ENCODE peak calls at places on chromosomes 4 and X, in eight cellular contexts. One of them, this sample, is unnamed.

GRCh38 chr4:159220353-159220752 is 117.5 kb downstream of the RAPGEF2 start:
- DNase-seq in ovary: no peak
- DNase-seq in CD8-positive, alpha-beta memory T cell: no peak
- DNase-seq in tibial artery: no peak
- DNase-seq in CD8-positive, alpha-beta T cell: no peak
- DNase-seq in cardiac muscle cell: peak
- DNase-seq in mammary epithelial cell: no peak
- DNase-seq in uterus: no peak
- DNase-seq in this sample: no peak

GRCh38 chr4:26030780-26031179 is 116.8 kb downstream of the SMIM20 start:
- DNase-seq in ovary: no peak
- DNase-seq in CD8-positive, alpha-beta T cell: no peak
- DNase-seq in cardiac muscle cell: no peak
- DNase-seq in tibial artery: no peak
- DNase-seq in mammary epithelial cell: no peak
- DNase-seq in CD8-positive, alpha-beta memory T cell: no peak
- DNase-seq in uterus: no peak
- DNase-seq in this sample: no peak

GRCh38 chr4:93791570-93792195 is 36.9 kb upstream of the ATOH1 start:
- DNase-seq in CD8-positive, alpha-beta memory T cell: no peak
- DNase-seq in cardiac muscle cell: peak
- DNase-seq in mammary epithelial cell: peak
- DNase-seq in CD8-positive, alpha-beta T cell: no peak
- DNase-seq in uterus: no peak
- DNase-seq in tibial artery: peak
- DNase-seq in ovary: peak
- DNase-seq in this sample: peak

GRCh38 chr4:113540859-113541258 is 220.7 kb downstream of the CAMK2D start:
- DNase-seq in mammary epithelial cell: peak
- DNase-seq in cardiac muscle cell: peak
- DNase-seq in CD8-positive, alpha-beta memory T cell: no peak
- DNase-seq in CD8-positive, alpha-beta T cell: no peak
- DNase-seq in uterus: no peak
- DNase-seq in ovary: no peak
- DNase-seq in tibial artery: no peak
- DNase-seq in this sample: no peak

GRCh38 chr4:140243345-140243753 is 89.4 kb upstream of the MAML3 start:
- DNase-seq in CD8-positive, alpha-beta T cell: no peak
- DNase-seq in cardiac muscle cell: no peak
- DNase-seq in ovary: no peak
- DNase-seq in mammary epithelial cell: no peak
- DNase-seq in tibial artery: no peak
- DNase-seq in CD8-positive, alpha-beta memory T cell: no peak
- DNase-seq in uterus: peak
- DNase-seq in this sample: no peak

GRCh38 chr4:152594981-152595916 is 59.4 kb upstream of the FBXW7 start:
- DNase-seq in CD8-positive, alpha-beta T cell: no peak
- DNase-seq in tibial artery: no peak
- DNase-seq in CD8-positive, alpha-beta memory T cell: no peak
- DNase-seq in cardiac muscle cell: no peak
- DNase-seq in ovary: no peak
- DNase-seq in uterus: no peak
- DNase-seq in mammary epithelial cell: peak
- DNase-seq in this sample: peak

GRCh38 chr4:123826896-123827295 is 430.3 kb downstream of the SPRY1 start:
- DNase-seq in CD8-positive, alpha-beta memory T cell: no peak
- DNase-seq in CD8-positive, alpha-beta T cell: no peak
- DNase-seq in cardiac muscle cell: peak
- DNase-seq in uterus: no peak
- DNase-seq in mammary epithelial cell: peak
- DNase-seq in tibial artery: no peak
- DNase-seq in ovary: no peak
- DNase-seq in this sample: peak

GRCh38 chr4:126888968-126889367 is 743.8 kb upstream of the INTU start:
- DNase-seq in ovary: no peak
- DNase-seq in cardiac muscle cell: no peak
- DNase-seq in tibial artery: no peak
- DNase-seq in uterus: no peak
- DNase-seq in CD8-positive, alpha-beta memory T cell: no peak
- DNase-seq in mammary epithelial cell: peak
- DNase-seq in CD8-positive, alpha-beta T cell: no peak
- DNase-seq in this sample: peak

GRCh38 chr4:146415829-146416228 is 105.9 kb downstream of the SLC10A7 start:
- DNase-seq in CD8-positive, alpha-beta memory T cell: no peak
- DNase-seq in mammary epithelial cell: no peak
- DNase-seq in cardiac muscle cell: no peak
- DNase-seq in ovary: no peak
- DNase-seq in tibial artery: no peak
- DNase-seq in uterus: no peak
- DNase-seq in CD8-positive, alpha-beta T cell: no peak
- DNase-seq in this sample: no peak

GRCh38 chrX:137742846-137743245 is 176.9 kb downstream of the ZIC3 start:
- DNase-seq in tibial artery: no peak
- DNase-seq in cardiac muscle cell: no peak
- DNase-seq in CD8-positive, alpha-beta memory T cell: no peak
- DNase-seq in CD8-positive, alpha-beta T cell: no peak
- DNase-seq in mammary epithelial cell: no peak
- DNase-seq in uterus: no peak
- DNase-seq in ovary: no peak
- DNase-seq in this sample: no peak

GRCh38 chr4:2251795-2252529 is 9.9 kb downstream of the MXD4 start:
- DNase-seq in CD8-positive, alpha-beta T cell: no peak
- DNase-seq in ovary: peak
- DNase-seq in tibial artery: peak
- DNase-seq in mammary epithelial cell: no peak
- DNase-seq in cardiac muscle cell: no peak
- DNase-seq in CD8-positive, alpha-beta memory T cell: no peak
- DNase-seq in uterus: no peak
- DNase-seq in this sample: no peak

GRCh38 chr4:76655566-76656479 is 220.8 kb downstream of the SHROOM3 start:
- DNase-seq in cardiac muscle cell: no peak
- DNase-seq in CD8-positive, alpha-beta memory T cell: no peak
- DNase-seq in CD8-positive, alpha-beta T cell: no peak
- DNase-seq in ovary: no peak
- DNase-seq in mammary epithelial cell: no peak
- DNase-seq in tibial artery: no peak
- DNase-seq in uterus: no peak
- DNase-seq in this sample: no peak

GRCh38 chrX:47529548-47529947 is 31.5 kb upstream of the ARAF start:
- DNase-seq in CD8-positive, alpha-beta memory T cell: no peak
- DNase-seq in CD8-positive, alpha-beta T cell: no peak
- DNase-seq in tibial artery: no peak
- DNase-seq in cardiac muscle cell: no peak
- DNase-seq in ovary: no peak
- DNase-seq in uterus: no peak
- DNase-seq in mammary epithelial cell: no peak
- DNase-seq in this sample: no peak

GRCh38 chr4:39104255-39104654 is 42.2 kb downstream of the KLHL5 start:
- DNase-seq in CD8-positive, alpha-beta memory T cell: no peak
- DNase-seq in ovary: no peak
- DNase-seq in tibial artery: no peak
- DNase-seq in cardiac muscle cell: no peak
- DNase-seq in CD8-positive, alpha-beta T cell: no peak
- DNase-seq in uterus: no peak
- DNase-seq in mammary epithelial cell: no peak
- DNase-seq in this sample: no peak

GRCh38 chr4:156303708-156304107 is 350.0 kb upstream of the CTSO start:
- DNase-seq in CD8-positive, alpha-beta T cell: no peak
- DNase-seq in CD8-positive, alpha-beta memory T cell: no peak
- DNase-seq in cardiac muscle cell: no peak
- DNase-seq in mammary epithelial cell: no peak
- DNase-seq in uterus: no peak
- DNase-seq in tibial artery: no peak
- DNase-seq in ovary: no peak
- DNase-seq in this sample: no peak

DNA sequence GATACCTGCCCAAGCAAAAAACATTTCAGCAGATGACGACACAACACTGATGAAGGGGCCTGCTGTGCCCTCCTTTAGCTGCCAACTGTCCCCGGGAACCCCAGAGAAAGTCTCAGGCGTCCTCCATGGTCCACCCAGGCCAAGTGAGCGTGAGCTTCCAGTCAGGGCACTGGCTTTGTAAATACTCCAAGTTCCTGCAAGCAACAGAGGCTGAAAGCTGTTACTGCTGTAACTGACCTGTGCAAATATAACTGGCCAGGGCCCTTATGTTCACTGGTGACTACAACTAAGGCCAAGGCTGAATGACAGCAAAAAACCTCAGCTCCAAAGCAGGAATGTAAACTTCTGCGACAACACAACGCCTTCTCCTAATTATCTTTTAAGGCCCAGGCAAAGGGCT is 8.2 kb downstream of the WDR1 start:
- DNase-seq in uterus: no peak
- DNase-seq in mammary epithelial cell: no peak
- DNase-seq in CD8-positive, alpha-beta memory T cell: no peak
- DNase-seq in tibial artery: no peak
- DNase-seq in CD8-positive, alpha-beta T cell: no peak
- DNase-seq in cardiac muscle cell: no peak
- DNase-seq in ovary: no peak
- DNase-seq in this sample: no peak
- H3K4me3 ChIP-seq in uterus: no peak
- H3K4me3 ChIP-seq in mammary epithelial cell: no peak
- H3K4me3 ChIP-seq in CD8-positive, alpha-beta memory T cell: no peak
- H3K4me3 ChIP-seq in tibial artery: peak
- H3K4me3 ChIP-seq in CD8-positive, alpha-beta T cell: no peak
- H3K4me3 ChIP-seq in cardiac muscle cell: no peak
- H3K4me3 ChIP-seq in ovary: no peak
- H3K4me3 ChIP-seq in this sample: no peak

DNA sequence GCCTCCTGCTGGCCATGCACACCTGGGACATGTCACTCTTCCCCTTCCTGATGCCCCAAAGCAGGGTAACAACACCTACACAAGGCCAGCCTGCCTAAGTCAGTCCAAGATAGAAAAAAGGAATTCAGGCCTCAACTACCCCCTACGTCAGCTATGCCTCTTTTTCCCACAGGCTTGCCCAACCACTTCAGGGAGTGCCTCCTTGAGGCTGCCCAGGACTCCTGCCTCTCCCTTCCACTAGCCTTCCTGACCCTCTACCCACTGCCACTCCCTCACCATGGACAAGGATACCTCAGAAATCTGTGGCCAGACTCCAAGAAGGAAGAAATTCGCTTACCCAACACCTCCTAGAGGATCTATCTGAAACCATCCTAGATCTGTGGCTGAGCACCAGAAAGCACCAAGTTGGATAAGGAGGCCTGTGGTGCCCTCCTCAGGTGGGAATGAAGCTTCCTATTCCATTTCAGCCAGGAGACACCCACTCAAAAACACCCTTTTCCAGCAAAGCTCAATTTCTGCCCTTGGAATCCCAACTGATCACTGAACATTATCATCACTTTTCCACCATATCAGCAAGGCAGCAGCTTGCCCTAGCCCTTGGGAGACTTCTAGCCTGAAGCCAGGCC is 1.8 kb downstream of the KDM5C start:
- DNase-seq in mammary epithelial cell: peak
- DNase-seq in CD8-positive, alpha-beta T cell: no peak
- DNase-seq in uterus: no peak
- DNase-seq in ovary: no peak
- DNase-seq in CD8-positive, alpha-beta memory T cell: no peak
- DNase-seq in cardiac muscle cell: peak
- DNase-seq in tibial artery: no peak
- DNase-seq in this sample: no peak
- H3K4me3 ChIP-seq in mammary epithelial cell: peak
- H3K4me3 ChIP-seq in CD8-positive, alpha-beta T cell: peak
- H3K4me3 ChIP-seq in uterus: peak
- H3K4me3 ChIP-seq in ovary: peak
- H3K4me3 ChIP-seq in CD8-positive, alpha-beta memory T cell: peak
- H3K4me3 ChIP-seq in cardiac muscle cell: peak
- H3K4me3 ChIP-seq in tibial artery: peak
- H3K4me3 ChIP-seq in this sample: peak

GRCh38 chrX:53319614-53320542 is 38.5 kb upstream of the IQSEC2 start:
- DNase-seq in tibial artery: no peak
- DNase-seq in uterus: no peak
- DNase-seq in cardiac muscle cell: no peak
- DNase-seq in ovary: peak
- DNase-seq in mammary epithelial cell: no peak
- DNase-seq in CD8-positive, alpha-beta T cell: no peak
- DNase-seq in CD8-positive, alpha-beta memory T cell: no peak
- DNase-seq in this sample: no peak
- H3K4me3 ChIP-seq in tibial artery: peak
- H3K4me3 ChIP-seq in uterus: peak
- H3K4me3 ChIP-seq in cardiac muscle cell: peak
- H3K4me3 ChIP-seq in ovary: peak
- H3K4me3 ChIP-seq in mammary epithelial cell: peak
- H3K4me3 ChIP-seq in CD8-positive, alpha-beta T cell: peak
- H3K4me3 ChIP-seq in CD8-positive, alpha-beta memory T cell: peak
- H3K4me3 ChIP-seq in this sample: peak

GRCh38 chrX:71621644-71622346 is 3.5 kb upstream of the CXCR3 start:
- DNase-seq in ovary: no peak
- DNase-seq in cardiac muscle cell: peak
- DNase-seq in CD8-positive, alpha-beta memory T cell: no peak
- DNase-seq in CD8-positive, alpha-beta T cell: no peak
- DNase-seq in tibial artery: peak
- DNase-seq in mammary epithelial cell: no peak
- DNase-seq in uterus: no peak
- DNase-seq in this sample: no peak

GRCh38 chrX:71625471-71625870 is 7.2 kb upstream of the CXCR3 start:
- DNase-seq in ovary: no peak
- DNase-seq in CD8-positive, alpha-beta memory T cell: no peak
- DNase-seq in uterus: no peak
- DNase-seq in cardiac muscle cell: no peak
- DNase-seq in mammary epithelial cell: no peak
- DNase-seq in CD8-positive, alpha-beta T cell: no peak
- DNase-seq in tibial artery: no peak
- DNase-seq in this sample: no peak

GRCh38 chrX:71623714-71624113 is 5.4 kb upstream of the CXCR3 start:
- DNase-seq in uterus: no peak
- DNase-seq in tibial artery: no peak
- DNase-seq in cardiac muscle cell: no peak
- DNase-seq in CD8-positive, alpha-beta memory T cell: no peak
- DNase-seq in mammary epithelial cell: no peak
- DNase-seq in ovary: no peak
- DNase-seq in CD8-positive, alpha-beta T cell: no peak
- DNase-seq in this sample: no peak

GRCh38 chrX:71623105-71623450 is 4.8 kb upstream of the CXCR3 start:
- DNase-seq in CD8-positive, alpha-beta T cell: no peak
- DNase-seq in ovary: no peak
- DNase-seq in uterus: no peak
- DNase-seq in tibial artery: no peak
- DNase-seq in mammary epithelial cell: no peak
- DNase-seq in cardiac muscle cell: no peak
- DNase-seq in CD8-positive, alpha-beta memory T cell: no peak
- DNase-seq in this sample: no peak

DNA sequence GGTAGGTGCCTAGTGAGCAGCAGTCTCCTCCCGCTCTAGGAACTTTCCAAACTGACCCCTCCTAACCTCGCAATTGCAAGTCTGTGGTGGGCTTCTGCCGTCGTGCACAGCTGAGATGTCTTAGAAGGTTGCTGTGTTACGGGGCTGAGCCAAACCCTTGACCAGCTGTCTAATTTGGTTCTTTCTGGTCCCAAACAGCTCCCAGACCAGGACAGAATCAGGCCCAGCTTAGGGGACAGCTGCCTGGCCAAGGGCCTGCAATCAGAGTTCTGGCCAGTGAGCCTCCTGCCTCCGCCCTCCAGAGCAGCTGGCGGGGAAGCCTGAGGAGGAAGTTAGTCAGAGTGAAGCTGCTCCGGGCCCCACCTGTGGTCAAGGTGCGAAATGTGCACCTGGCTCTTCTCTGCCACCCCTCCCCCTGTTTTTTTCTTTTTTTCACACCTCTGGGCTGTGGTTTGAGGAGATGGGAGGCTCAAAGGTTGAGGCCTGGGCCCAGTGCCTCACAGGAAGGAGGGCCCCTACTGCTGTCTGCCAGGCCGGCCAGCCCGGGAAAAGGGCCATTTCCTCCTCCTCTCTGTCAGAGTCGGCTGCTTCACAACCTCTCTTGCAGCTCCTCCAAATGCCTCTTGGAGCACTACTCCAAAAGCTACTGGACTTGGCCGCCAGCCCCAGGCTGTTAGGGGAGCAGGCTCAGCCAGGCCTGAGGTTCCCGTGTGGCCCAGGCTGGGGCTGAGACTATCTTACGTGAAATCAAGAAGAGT is 4.2 kb upstream of the CXCR3 start:
- DNase-seq in mammary epithelial cell: peak
- DNase-seq in uterus: peak
- DNase-seq in tibial artery: peak
- DNase-seq in ovary: peak
- DNase-seq in CD8-positive, alpha-beta T cell: peak
- DNase-seq in cardiac muscle cell: peak
- DNase-seq in CD8-positive, alpha-beta memory T cell: peak
- DNase-seq in this sample: peak
- H3K4me3 ChIP-seq in mammary epithelial cell: no peak
- H3K4me3 ChIP-seq in uterus: no peak
- H3K4me3 ChIP-seq in tibial artery: no peak
- H3K4me3 ChIP-seq in ovary: no peak
- H3K4me3 ChIP-seq in CD8-positive, alpha-beta T cell: peak
- H3K4me3 ChIP-seq in cardiac muscle cell: no peak
- H3K4me3 ChIP-seq in CD8-positive, alpha-beta memory T cell: peak
- H3K4me3 ChIP-seq in this sample: no peak

This sample was measured in bronchial epithelial cell.